ENCODE peak calls at places on chromosomes 5 and 9, in seven cellular contexts. D is Daoy; Z is mucosa of descending colon; K is HT1080; Q is CD8-positive, alpha-beta T cell; T is HuH-7; W is EL. J is an unnamed sample.

GRCh38 chr5:133421394-133421793 is 190.9 kb downstream of the FSTL4 start:
- DNase-seq in Q (no peak), W (peak), K (peak), D (peak), T (peak), Z (no peak), J (no peak)

GRCh38 chr5:43772601-43773031 is 169.6 kb downstream of the NNT start:
- DNase-seq in Q (no peak), T (no peak), W (peak), D (no peak), K (peak), Z (no peak), J (peak)

GRCh38 chr5:149325166-149325735 is 20.0 kb upstream of the GRPEL2 start:
- DNase-seq in K (no peak), T (no peak), Z (no peak), W (peak), Q (no peak), D (no peak), J (no peak)

GRCh38 chr9:133818444-133818843 is 80.3 kb upstream of the SARDH start:
- DNase-seq in K (no peak), T (no peak), W (no peak), D (no peak), Q (no peak), Z (no peak), J (no peak)

GRCh38 chr5:97629281-97629680 is 446.2 kb upstream of the RIOK2 start:
- DNase-seq in Z (no peak), Q (no peak), K (peak), W (peak), T (no peak), D (no peak), J (no peak)

GRCh38 chr5:132225165-132226032 is 2.3 kb downstream of the P4HA2 start:
- DNase-seq in Z (peak), Q (no peak), D (peak), K (peak), T (no peak), W (peak), J (peak)

GRCh38 chr5:132397224-132397623 is 27.7 kb downstream of the SLC22A5 start:
- DNase-seq in K (no peak), Q (no peak), D (no peak), W (no peak), T (no peak), Z (no peak), J (no peak)

GRCh38 chr9:93588641-93589609 is 12.5 kb downstream of the PHF2 start:
- DNase-seq in D (no peak), Q (no peak), Z (no peak), T (no peak), K (no peak), W (peak), J (no peak)

GRCh38 chr5:123429993-123430392 is 6.8 kb upstream of the CEP120 start:
- DNase-seq in W (peak), Q (no peak), T (no peak), Z (no peak), D (peak), K (peak), J (no peak)

GRCh38 chr9:126506361-126507317 is 107.1 kb upstream of the LMX1B start:
- DNase-seq in T (no peak), K (no peak), Q (no peak), D (no peak), Z (no peak), W (no peak), J (no peak)

GRCh38 chr5:121218086-121218485 is 633.6 kb upstream of the FTMT start:
- DNase-seq in K (no peak), Q (no peak), Z (no peak), D (no peak), T (no peak), W (no peak), J (no peak)

GRCh38 chr5:137580030-137580429 is 80.9 kb upstream of the SPOCK1 start:
- DNase-seq in K (no peak), T (peak), Q (no peak), W (no peak), Z (no peak), D (no peak), J (no peak)

GRCh38 chr5:111553889-111554288 is 41.6 kb upstream of the STARD4 start:
- DNase-seq in Z (no peak), K (no peak), Q (no peak), W (no peak), D (no peak), T (no peak), J (no peak)

GRCh38 chr9:22120595-22120994 is 111.5 kb upstream of the CDKN2B start:
- DNase-seq in W (no peak), K (no peak), Q (no peak), Z (no peak), T (no peak), D (no peak), J (no peak)

GRCh38 chr5:161966544-161966943 is 101.0 kb upstream of the GABRG2 start:
- DNase-seq in Z (no peak), W (no peak), K (peak), D (no peak), T (peak), Q (no peak), J (peak)

GRCh38 chr9:36746415-36746814 is 173.7 kb downstream of the MELK start:
- DNase-seq in T (no peak), Z (no peak), W (no peak), Q (no peak), D (no peak), K (no peak), J (no peak)

GRCh38 chr5:134175874-134176522 is 752 bp downstream of the SKP1 start:
- DNase-seq in K (peak), W (peak), T (no peak), D (peak), Q (no peak), Z (no peak), J (no peak)

GRCh38 chr5:89128097-89128496 is 245.1 kb upstream of the MEF2C start:
- DNase-seq in Q (no peak), D (peak), W (no peak), T (no peak), K (peak), Z (no peak), J (no peak)

GRCh38 chr5:109936091-109936490 is 246.4 kb downstream of the MAN2A1 start:
- DNase-seq in D (no peak), K (peak), T (no peak), Q (no peak), Z (no peak), W (no peak), J (no peak)

GRCh38 chr9:97767891-97768290 is 70.8 kb upstream of the XPA start:
- DNase-seq in T (no peak), Q (no peak), K (no peak), W (peak), D (no peak), Z (no peak), J (no peak)

GRCh38 chr9:136728548-136729123 is 14.1 kb downstream of the LCN10 start:
- DNase-seq in Q (no peak), W (peak), Z (peak), D (peak), K (no peak), T (no peak), J (no peak)

GRCh38 chr5:139275536-139276297 is 17.8 kb upstream of the MATR3 start:
- DNase-seq in T (no peak), W (no peak), Z (no peak), D (no peak), Q (no peak), K (peak), J (no peak)

GRCh38 chr9:95495988-95496387 is 20.8 kb downstream of the PTCH1 start:
- DNase-seq in Z (no peak), D (no peak), W (no peak), Q (no peak), K (no peak), T (no peak), J (no peak)

GRCh38 chr5:170483701-170484458 is 19.9 kb upstream of the KCNIP1 start:
- DNase-seq in W (peak), Q (no peak), K (peak), T (no peak), D (peak), Z (no peak), J (no peak)

GRCh38 chr5:121949885-121950284 is 11.9 kb upstream of the SRFBP1 start:
- DNase-seq in D (peak), W (peak), K (peak), T (peak), Z (no peak), Q (no peak), J (peak)

GRCh38 chr5:53733853-53734252 is 173.4 kb downstream of the NDUFS4 start:
- DNase-seq in Z (no peak), W (no peak), D (no peak), T (no peak), Q (no peak), K (no peak), J (no peak)

GRCh38 chr9:135976531-135976930 is 15.4 kb upstream of the UBAC1 start:
- DNase-seq in W (no peak), Q (no peak), T (no peak), K (no peak), D (no peak), Z (no peak), J (no peak)

GRCh38 chr5:36215910-36216309 is 25.8 kb downstream of the NADK2 start:
- DNase-seq in T (no peak), W (no peak), Z (no peak), K (no peak), Q (no peak), D (no peak), J (no peak)

GRCh38 chr9:16645970-16646369 is 224.5 kb downstream of the BNC2 start:
- DNase-seq in D (no peak), Q (no peak), Z (no peak), K (no peak), W (peak), T (no peak), J (no peak)

GRCh38 chr5:140365282-140365681 is 5.3 kb downstream of the SLC4A9 start:
- DNase-seq in D (no peak), K (no peak), W (no peak), Z (no peak), Q (no peak), T (no peak), J (no peak)

GRCh38 chr5:145712245-145712644 is 122.9 kb downstream of the PRELID2 start:
- DNase-seq in Q (no peak), D (no peak), W (no peak), K (no peak), T (no peak), Z (no peak), J (no peak)

GRCh38 chr9:88053888-88054501 is 79.7 kb upstream of the CDK20 start:
- DNase-seq in D (no peak), T (no peak), Z (no peak), K (no peak), W (no peak), Q (no peak), J (no peak)

GRCh38 chr5:155689403-155689802 is 637.6 kb upstream of the SGCD start:
- DNase-seq in T (no peak), Q (no peak), D (no peak), W (no peak), K (no peak), Z (no peak), J (no peak)

GRCh38 chr5:58122993-58123392 is 336.9 kb downstream of the PLK2 start:
- DNase-seq in K (no peak), Q (no peak), D (no peak), Z (no peak), T (no peak), W (no peak), J (no peak)

GRCh38 chr5:67493676-67494075 is 297.1 kb upstream of the CD180 start:
- DNase-seq in Z (peak), T (peak), Q (no peak), W (peak), D (peak), K (peak), J (peak)

GRCh38 chr5:123204224-123204623 is 115.2 kb downstream of the PRDM6 start:
- DNase-seq in W (no peak), Z (no peak), D (no peak), K (peak), T (no peak), Q (no peak), J (no peak)